ENCODE peak calls at places on chromosomes 3 and 15, in ten cellular contexts. One of them, this sample, is unnamed.

GRCh38 chr3:14175383-14176037 is 2.9 kb downstream of the XPC start:
- DNase-seq in adrenal gland: no peak
- DNase-seq in endothelial cell of umbilical vein: no peak
- DNase-seq in neural progenitor cell: no peak
- DNase-seq in fibroblast of the aortic adventitia: peak
- DNase-seq in psoas muscle: no peak
- DNase-seq in A549: no peak
- DNase-seq in WTC11: no peak
- DNase-seq in uterus: no peak
- DNase-seq in AG04450: no peak
- DNase-seq in this sample: peak

GRCh38 chr15:74369084-74369745 is 1.8 kb upstream of the CYP11A1 start:
- DNase-seq in adrenal gland: peak
- DNase-seq in endothelial cell of umbilical vein: no peak
- DNase-seq in neural progenitor cell: no peak
- DNase-seq in fibroblast of the aortic adventitia: no peak
- DNase-seq in psoas muscle: no peak
- DNase-seq in A549: no peak
- DNase-seq in WTC11: peak
- DNase-seq in uterus: no peak
- DNase-seq in AG04450: no peak
- DNase-seq in this sample: no peak

GRCh38 chr3:129323651-129324294 is 45.1 kb downstream of the HMCES start:
- DNase-seq in adrenal gland: no peak
- DNase-seq in endothelial cell of umbilical vein: no peak
- DNase-seq in neural progenitor cell: no peak
- DNase-seq in fibroblast of the aortic adventitia: no peak
- DNase-seq in psoas muscle: no peak
- DNase-seq in A549: no peak
- DNase-seq in WTC11: no peak
- DNase-seq in uterus: no peak
- DNase-seq in AG04450: no peak
- DNase-seq in this sample: no peak

GRCh38 chr15:80777137-80777536 is 2.0 kb upstream of the CEMIP start:
- DNase-seq in adrenal gland: peak
- DNase-seq in endothelial cell of umbilical vein: peak
- DNase-seq in neural progenitor cell: no peak
- DNase-seq in fibroblast of the aortic adventitia: peak
- DNase-seq in psoas muscle: peak
- DNase-seq in A549: no peak
- DNase-seq in WTC11: no peak
- DNase-seq in uterus: no peak
- DNase-seq in AG04450: peak
- DNase-seq in this sample: no peak

GRCh38 chr3:185852562-185853135 is 27.8 kb upstream of the IGF2BP2 start:
- DNase-seq in adrenal gland: no peak
- DNase-seq in endothelial cell of umbilical vein: no peak
- DNase-seq in neural progenitor cell: no peak
- DNase-seq in fibroblast of the aortic adventitia: peak
- DNase-seq in psoas muscle: no peak
- DNase-seq in A549: no peak
- DNase-seq in WTC11: no peak
- DNase-seq in uterus: no peak
- DNase-seq in AG04450: no peak
- DNase-seq in this sample: no peak

GRCh38 chr15:56640549-56640948 is 92.8 kb downstream of the ZNF280D start:
- DNase-seq in adrenal gland: no peak
- DNase-seq in endothelial cell of umbilical vein: no peak
- DNase-seq in neural progenitor cell: no peak
- DNase-seq in fibroblast of the aortic adventitia: no peak
- DNase-seq in psoas muscle: no peak
- DNase-seq in A549: no peak
- DNase-seq in WTC11: no peak
- DNase-seq in uterus: no peak
- DNase-seq in AG04450: no peak
- DNase-seq in this sample: no peak

GRCh38 chr15:45199136-45199810 is 11.5 kb upstream of the SHF start:
- DNase-seq in adrenal gland: peak
- DNase-seq in endothelial cell of umbilical vein: peak
- DNase-seq in neural progenitor cell: peak
- DNase-seq in fibroblast of the aortic adventitia: no peak
- DNase-seq in psoas muscle: no peak
- DNase-seq in A549: no peak
- DNase-seq in WTC11: peak
- DNase-seq in uterus: no peak
- DNase-seq in AG04450: no peak
- DNase-seq in this sample: peak

GRCh38 chr3:72011495-72011894 is 226.5 kb upstream of the PROK2 start:
- DNase-seq in adrenal gland: no peak
- DNase-seq in endothelial cell of umbilical vein: no peak
- DNase-seq in neural progenitor cell: no peak
- DNase-seq in fibroblast of the aortic adventitia: peak
- DNase-seq in psoas muscle: no peak
- DNase-seq in A549: no peak
- DNase-seq in WTC11: no peak
- DNase-seq in uterus: no peak
- DNase-seq in AG04450: no peak
- DNase-seq in this sample: no peak

GRCh38 chr3:133745981-133746721 is at the start of gene TF:
- DNase-seq in adrenal gland: no peak
- DNase-seq in endothelial cell of umbilical vein: no peak
- DNase-seq in neural progenitor cell: no peak
- DNase-seq in fibroblast of the aortic adventitia: no peak
- DNase-seq in psoas muscle: no peak
- DNase-seq in A549: no peak
- DNase-seq in WTC11: peak
- DNase-seq in uterus: no peak
- DNase-seq in AG04450: no peak
- DNase-seq in this sample: no peak

GRCh38 chr3:355622-356021 is 159.1 kb downstream of the CHL1 start:
- DNase-seq in adrenal gland: no peak
- DNase-seq in endothelial cell of umbilical vein: no peak
- DNase-seq in neural progenitor cell: no peak
- DNase-seq in fibroblast of the aortic adventitia: peak
- DNase-seq in psoas muscle: no peak
- DNase-seq in A549: no peak
- DNase-seq in WTC11: no peak
- DNase-seq in uterus: peak
- DNase-seq in AG04450: peak
- DNase-seq in this sample: no peak

GRCh38 chr3:127008236-127008635 is 25.3 kb downstream of the PLXNA1 start:
- DNase-seq in adrenal gland: no peak
- DNase-seq in endothelial cell of umbilical vein: no peak
- DNase-seq in neural progenitor cell: no peak
- DNase-seq in fibroblast of the aortic adventitia: no peak
- DNase-seq in psoas muscle: no peak
- DNase-seq in A549: no peak
- DNase-seq in WTC11: no peak
- DNase-seq in uterus: no peak
- DNase-seq in AG04450: no peak
- DNase-seq in this sample: no peak

GRCh38 chr3:100982710-100983109 is 10.5 kb downstream of the ABI3BP start:
- DNase-seq in adrenal gland: peak
- DNase-seq in endothelial cell of umbilical vein: peak
- DNase-seq in neural progenitor cell: no peak
- DNase-seq in fibroblast of the aortic adventitia: peak
- DNase-seq in psoas muscle: peak
- DNase-seq in A549: no peak
- DNase-seq in WTC11: no peak
- DNase-seq in uterus: peak
- DNase-seq in AG04450: no peak
- DNase-seq in this sample: no peak

GRCh38 chr3:57228734-57229505 is 1.4 kb downstream of the APPL1 start:
- DNase-seq in adrenal gland: no peak
- DNase-seq in endothelial cell of umbilical vein: peak
- DNase-seq in neural progenitor cell: no peak
- DNase-seq in fibroblast of the aortic adventitia: peak
- DNase-seq in psoas muscle: no peak
- DNase-seq in A549: no peak
- DNase-seq in WTC11: no peak
- DNase-seq in uterus: no peak
- DNase-seq in AG04450: no peak
- DNase-seq in this sample: peak

GRCh38 chr15:89326316-89326715 is 8.3 kb downstream of the POLG start:
- DNase-seq in adrenal gland: peak
- DNase-seq in endothelial cell of umbilical vein: no peak
- DNase-seq in neural progenitor cell: no peak
- DNase-seq in fibroblast of the aortic adventitia: no peak
- DNase-seq in psoas muscle: no peak
- DNase-seq in A549: no peak
- DNase-seq in WTC11: no peak
- DNase-seq in uterus: no peak
- DNase-seq in AG04450: no peak
- DNase-seq in this sample: no peak

GRCh38 chr15:68316061-68316804 is 38.7 kb downstream of the FEM1B start:
- DNase-seq in adrenal gland: peak
- DNase-seq in endothelial cell of umbilical vein: peak
- DNase-seq in neural progenitor cell: peak
- DNase-seq in fibroblast of the aortic adventitia: peak
- DNase-seq in psoas muscle: no peak
- DNase-seq in A549: no peak
- DNase-seq in WTC11: peak
- DNase-seq in uterus: peak
- DNase-seq in AG04450: no peak
- DNase-seq in this sample: no peak
- TF ChIP-seq CTCF in adrenal gland: no peak
- TF ChIP-seq CTCF in endothelial cell of umbilical vein: peak
- TF ChIP-seq CTCF in neural progenitor cell: peak
- TF ChIP-seq CTCF in fibroblast of the aortic adventitia: peak
- TF ChIP-seq CTCF in psoas muscle: no peak
- TF ChIP-seq CTCF in A549: peak
- TF ChIP-seq CTCF in WTC11: no peak
- TF ChIP-seq CTCF in uterus: peak
- TF ChIP-seq CTCF in AG04450: peak
- TF ChIP-seq CTCF in this sample: no peak

DNA sequence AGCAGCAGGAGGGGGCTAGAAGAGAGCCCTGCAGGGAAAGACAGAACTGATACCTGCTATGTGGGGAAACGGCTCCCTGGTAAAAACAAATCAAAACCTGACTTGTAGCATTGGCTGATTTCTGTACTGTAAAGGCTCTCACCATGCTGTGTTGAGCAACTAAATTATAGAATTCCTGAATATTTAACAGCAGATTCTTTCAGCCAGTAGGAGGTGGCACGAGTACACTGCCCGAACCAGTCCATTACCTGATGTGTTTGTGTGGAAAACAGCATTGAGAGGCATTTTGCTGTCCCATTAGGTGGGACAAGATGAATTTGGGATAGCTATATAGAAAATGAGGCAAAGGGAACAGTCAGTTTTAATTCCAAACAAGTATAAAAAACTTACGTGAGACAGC is 201.2 kb downstream of the ATP10A start:
- DNase-seq in adrenal gland: no peak
- DNase-seq in endothelial cell of umbilical vein: no peak
- DNase-seq in neural progenitor cell: no peak
- DNase-seq in fibroblast of the aortic adventitia: no peak
- DNase-seq in psoas muscle: no peak
- DNase-seq in A549: no peak
- DNase-seq in WTC11: no peak
- DNase-seq in uterus: no peak
- DNase-seq in AG04450: no peak
- DNase-seq in this sample: no peak
- TF ChIP-seq CTCF in adrenal gland: no peak
- TF ChIP-seq CTCF in endothelial cell of umbilical vein: no peak
- TF ChIP-seq CTCF in neural progenitor cell: no peak
- TF ChIP-seq CTCF in fibroblast of the aortic adventitia: peak
- TF ChIP-seq CTCF in psoas muscle: no peak
- TF ChIP-seq CTCF in A549: no peak
- TF ChIP-seq CTCF in WTC11: no peak
- TF ChIP-seq CTCF in uterus: peak
- TF ChIP-seq CTCF in AG04450: peak
- TF ChIP-seq CTCF in this sample: no peak

GRCh38 chr3:25589104-25589782 is 75.5 kb downstream of the TOP2B start:
- DNase-seq in adrenal gland: no peak
- DNase-seq in endothelial cell of umbilical vein: no peak
- DNase-seq in neural progenitor cell: no peak
- DNase-seq in fibroblast of the aortic adventitia: no peak
- DNase-seq in psoas muscle: no peak
- DNase-seq in A549: no peak
- DNase-seq in WTC11: no peak
- DNase-seq in uterus: no peak
- DNase-seq in AG04450: no peak
- DNase-seq in this sample: no peak

GRCh38 chr3:25592510-25592968 is 72.2 kb downstream of the TOP2B start:
- DNase-seq in adrenal gland: no peak
- DNase-seq in endothelial cell of umbilical vein: peak
- DNase-seq in neural progenitor cell: peak
- DNase-seq in fibroblast of the aortic adventitia: peak
- DNase-seq in psoas muscle: peak
- DNase-seq in A549: peak
- DNase-seq in WTC11: peak
- DNase-seq in uterus: peak
- DNase-seq in AG04450: no peak
- DNase-seq in this sample: peak

GRCh38 chr3:25589783-25590258 is 74.9 kb downstream of the TOP2B start:
- DNase-seq in adrenal gland: no peak
- DNase-seq in endothelial cell of umbilical vein: no peak
- DNase-seq in neural progenitor cell: no peak
- DNase-seq in fibroblast of the aortic adventitia: no peak
- DNase-seq in psoas muscle: no peak
- DNase-seq in A549: no peak
- DNase-seq in WTC11: no peak
- DNase-seq in uterus: no peak
- DNase-seq in AG04450: no peak
- DNase-seq in this sample: no peak

GRCh38 chr3:25597535-25598101 is 67.1 kb downstream of the TOP2B start:
- DNase-seq in adrenal gland: no peak
- DNase-seq in endothelial cell of umbilical vein: no peak
- DNase-seq in neural progenitor cell: no peak
- DNase-seq in fibroblast of the aortic adventitia: no peak
- DNase-seq in psoas muscle: no peak
- DNase-seq in A549: no peak
- DNase-seq in WTC11: no peak
- DNase-seq in uterus: no peak
- DNase-seq in AG04450: no peak
- DNase-seq in this sample: no peak

GRCh38 chr3:25594007-25594502 is 70.7 kb downstream of the TOP2B start:
- DNase-seq in adrenal gland: no peak
- DNase-seq in endothelial cell of umbilical vein: peak
- DNase-seq in neural progenitor cell: peak
- DNase-seq in fibroblast of the aortic adventitia: peak
- DNase-seq in psoas muscle: no peak
- DNase-seq in A549: no peak
- DNase-seq in WTC11: no peak
- DNase-seq in uterus: peak
- DNase-seq in AG04450: peak
- DNase-seq in this sample: peak
- TF ChIP-seq CTCF in adrenal gland: peak
- TF ChIP-seq CTCF in endothelial cell of umbilical vein: peak
- TF ChIP-seq CTCF in neural progenitor cell: peak
- TF ChIP-seq CTCF in fibroblast of the aortic adventitia: peak
- TF ChIP-seq CTCF in psoas muscle: peak
- TF ChIP-seq CTCF in A549: peak
- TF ChIP-seq CTCF in WTC11: peak
- TF ChIP-seq CTCF in uterus: peak
- TF ChIP-seq CTCF in AG04450: peak
- TF ChIP-seq CTCF in this sample: peak

DNA sequence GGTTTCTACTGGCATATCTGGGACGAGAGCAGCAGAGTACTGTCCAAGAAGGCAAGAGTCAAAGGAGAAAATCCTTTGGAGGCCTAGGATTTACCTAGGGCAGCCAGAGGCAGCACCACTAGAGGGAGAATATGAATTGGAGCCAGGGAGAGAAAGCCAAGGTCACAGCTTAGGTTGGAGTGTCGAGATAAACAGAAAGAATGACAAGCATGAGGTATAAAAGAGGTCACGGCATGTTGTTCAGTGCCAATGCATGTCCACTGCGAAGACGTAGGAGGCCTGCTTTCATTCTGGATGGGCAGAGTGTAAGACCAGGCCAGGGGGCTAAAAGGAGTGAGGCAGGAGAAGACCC is 47.2 kb downstream of the THBS1 start:
- DNase-seq in adrenal gland: no peak
- DNase-seq in endothelial cell of umbilical vein: peak
- DNase-seq in neural progenitor cell: no peak
- DNase-seq in fibroblast of the aortic adventitia: no peak
- DNase-seq in psoas muscle: no peak
- DNase-seq in A549: no peak
- DNase-seq in WTC11: no peak
- DNase-seq in uterus: no peak
- DNase-seq in AG04450: no peak
- DNase-seq in this sample: no peak
- TF ChIP-seq CTCF in adrenal gland: peak
- TF ChIP-seq CTCF in endothelial cell of umbilical vein: peak
- TF ChIP-seq CTCF in neural progenitor cell: no peak
- TF ChIP-seq CTCF in fibroblast of the aortic adventitia: peak
- TF ChIP-seq CTCF in psoas muscle: peak
- TF ChIP-seq CTCF in A549: no peak
- TF ChIP-seq CTCF in WTC11: no peak
- TF ChIP-seq CTCF in uterus: no peak
- TF ChIP-seq CTCF in AG04450: peak
- TF ChIP-seq CTCF in this sample: no peak

This sample was measured in activated CD8-positive, alpha-beta T cell treated with anti-CD3 and anti-CD28 coated beads for 36 hours.